ENCODE peak calls at places on chromosomes 4 and X, in ten cellular contexts. One of them, this sample, is unnamed.

GRCh38 chrX:21764043-21764442 is 6.1 kb upstream of the SMPX start:
- DNase-seq in neural progenitor cell: no peak
- DNase-seq in cerebellum: no peak
- DNase-seq in NCI-H460: no peak
- DNase-seq in NCI-H748 treated with DMSO at 0.1 percent for 48 hours: no peak
- DNase-seq in stimulated activated CD4-positive, alpha-beta T cell treated with anti-CD3 and anti-CD28 coated beads, Interleukin-2, amount 100 ng/mL, for 48 hours: no peak
- DNase-seq in fibroblast of pulmonary artery: no peak
- DNase-seq in pancreas: no peak
- DNase-seq in stimulated activated naive CD4-positive, alpha-beta T cell: no peak
- DNase-seq in HepG2: no peak
- DNase-seq in this sample: no peak

GRCh38 chr4:5524900-5525299 is 183.5 kb downstream of the EVC2 start:
- DNase-seq in pancreas: peak; percentile 30
- DNase-seq in NCI-H460: no peak
- DNase-seq in stimulated activated CD4-positive, alpha-beta T cell treated with anti-CD3 and anti-CD28 coated beads, Interleukin-2, amount 100 ng/mL, for 48 hours: no peak
- DNase-seq in fibroblast of pulmonary artery: peak; percentile 64
- DNase-seq in NCI-H748 treated with DMSO at 0.1 percent for 48 hours: no peak
- DNase-seq in HepG2: no peak
- DNase-seq in cerebellum: peak; percentile 15
- DNase-seq in stimulated activated naive CD4-positive, alpha-beta T cell: no peak
- DNase-seq in neural progenitor cell: no peak
- DNase-seq in this sample: peak; percentile 58

GRCh38 chr4:78291277-78291676 is 234.2 kb downstream of the FRAS1 start:
- DNase-seq in neural progenitor cell: no peak
- DNase-seq in NCI-H748 treated with DMSO at 0.1 percent for 48 hours: no peak
- DNase-seq in HepG2: no peak
- DNase-seq in stimulated activated CD4-positive, alpha-beta T cell treated with anti-CD3 and anti-CD28 coated beads, Interleukin-2, amount 100 ng/mL, for 48 hours: no peak
- DNase-seq in fibroblast of pulmonary artery: no peak
- DNase-seq in NCI-H460: no peak
- DNase-seq in stimulated activated naive CD4-positive, alpha-beta T cell: no peak
- DNase-seq in cerebellum: no peak
- DNase-seq in pancreas: no peak
- DNase-seq in this sample: no peak

GRCh38 chr4:131026771-131027170 is 1930.8 kb downstream of the C4orf33 start:
- DNase-seq in stimulated activated CD4-positive, alpha-beta T cell treated with anti-CD3 and anti-CD28 coated beads, Interleukin-2, amount 100 ng/mL, for 48 hours: no peak
- DNase-seq in NCI-H748 treated with DMSO at 0.1 percent for 48 hours: no peak
- DNase-seq in NCI-H460: no peak
- DNase-seq in pancreas: no peak
- DNase-seq in cerebellum: no peak
- DNase-seq in stimulated activated naive CD4-positive, alpha-beta T cell: no peak
- DNase-seq in neural progenitor cell: no peak
- DNase-seq in HepG2: no peak
- DNase-seq in fibroblast of pulmonary artery: no peak
- DNase-seq in this sample: no peak

GRCh38 chrX:7107968-7108480 is 39.5 kb upstream of the STS start:
- DNase-seq in stimulated activated CD4-positive, alpha-beta T cell treated with anti-CD3 and anti-CD28 coated beads, Interleukin-2, amount 100 ng/mL, for 48 hours: no peak
- DNase-seq in HepG2: no peak
- DNase-seq in stimulated activated naive CD4-positive, alpha-beta T cell: no peak
- DNase-seq in cerebellum: no peak
- DNase-seq in NCI-H460: no peak
- DNase-seq in NCI-H748 treated with DMSO at 0.1 percent for 48 hours: no peak
- DNase-seq in pancreas: no peak
- DNase-seq in neural progenitor cell: no peak
- DNase-seq in fibroblast of pulmonary artery: no peak
- DNase-seq in this sample: no peak

GRCh38 chrX:9865804-9866471 is 79.7 kb downstream of the SHROOM2 start:
- DNase-seq in cerebellum: no peak
- DNase-seq in fibroblast of pulmonary artery: peak; percentile 53
- DNase-seq in HepG2: no peak
- DNase-seq in stimulated activated CD4-positive, alpha-beta T cell treated with anti-CD3 and anti-CD28 coated beads, Interleukin-2, amount 100 ng/mL, for 48 hours: no peak
- DNase-seq in stimulated activated naive CD4-positive, alpha-beta T cell: no peak
- DNase-seq in neural progenitor cell: no peak
- DNase-seq in pancreas: no peak
- DNase-seq in NCI-H748 treated with DMSO at 0.1 percent for 48 hours: no peak
- DNase-seq in NCI-H460: no peak
- DNase-seq in this sample: no peak

GRCh38 chr4:139816856-139817255 is 151.2 kb downstream of the MGST2 start:
- DNase-seq in NCI-H748 treated with DMSO at 0.1 percent for 48 hours: no peak
- DNase-seq in pancreas: no peak
- DNase-seq in neural progenitor cell: no peak
- DNase-seq in HepG2: no peak
- DNase-seq in NCI-H460: no peak
- DNase-seq in stimulated activated naive CD4-positive, alpha-beta T cell: no peak
- DNase-seq in cerebellum: no peak
- DNase-seq in stimulated activated CD4-positive, alpha-beta T cell treated with anti-CD3 and anti-CD28 coated beads, Interleukin-2, amount 100 ng/mL, for 48 hours: no peak
- DNase-seq in fibroblast of pulmonary artery: no peak
- DNase-seq in this sample: no peak

GRCh38 chr4:153372967-153373562 is 28.6 kb downstream of the MND1 start:
- DNase-seq in NCI-H748 treated with DMSO at 0.1 percent for 48 hours: no peak
- DNase-seq in cerebellum: no peak
- DNase-seq in pancreas: no peak
- DNase-seq in NCI-H460: no peak
- DNase-seq in stimulated activated CD4-positive, alpha-beta T cell treated with anti-CD3 and anti-CD28 coated beads, Interleukin-2, amount 100 ng/mL, for 48 hours: no peak
- DNase-seq in fibroblast of pulmonary artery: no peak
- DNase-seq in neural progenitor cell: no peak
- DNase-seq in stimulated activated naive CD4-positive, alpha-beta T cell: no peak
- DNase-seq in HepG2: no peak
- DNase-seq in this sample: no peak